ENCODE peak calls at places on chromosomes 5 and 9, in four cellular contexts. S is H9, M is IMR-90, L is H1. I is an unnamed sample.
A peak's percentile ranks its signal among the peaks of the same experiment; 100 is the strongest.

GRCh38 chr5:9351535-9351934 is 194.3 kb downstream of the SEMA5A start:
- DNase-seq in M (no peak), L (no peak), S (no peak), I (no peak)

GRCh38 chr9:1198085-1198484 is 147.9 kb downstream of the DMRT2 start:
- DNase-seq in L (no peak), S (no peak), M (peak; percentile 34), I (no peak)

GRCh38 chr9:38035873-38036272 is 33.2 kb downstream of the SHB start:
- DNase-seq in L (no peak), M (peak; percentile 90), S (no peak), I (no peak)

GRCh38 chr5:142512041-142512679 is 173.7 kb downstream of the FGF1 start:
- DNase-seq in S (no peak), M (peak; percentile 26), L (no peak), I (no peak)

GRCh38 chr5:159975462-159976019 is 33.4 kb upstream of the TTC1 start:
- DNase-seq in M (peak; percentile 97), L (no peak), S (no peak), I (peak; percentile 60)

GRCh38 chr5:33195431-33196128 is 245.2 kb upstream of the TARS1 start:
- DNase-seq in S (no peak), L (no peak), M (peak; percentile 63), I (no peak)

GRCh38 chr9:5062631-5063030 is 77.6 kb downstream of the JAK2 start:
- DNase-seq in L (no peak), M (no peak), S (no peak), I (no peak)

GRCh38 chr9:124286292-124286931 is 28.7 kb downstream of the NEK6 start:
- DNase-seq in L (no peak), S (no peak), M (peak; percentile 98), I (no peak)

GRCh38 chr5:73448072-73448432 is 525 bp downstream of the FOXD1 start:
- DNase-seq in S (peak; percentile 50), L (peak; percentile 68), M (no peak), I (peak; percentile 26)

GRCh38 chr5:138488481-138488945 is 23.2 kb downstream of the EGR1 start:
- DNase-seq in S (no peak), M (peak; percentile 68), L (no peak), I (no peak)

GRCh38 chr5:14879393-14879792 is 7.8 kb upstream of the ANKH start:
- DNase-seq in S (no peak), L (no peak), M (no peak), I (no peak)

GRCh38 chr5:81189875-81190467 is 43.2 kb upstream of the CKMT2 start:
- DNase-seq in L (no peak), S (no peak), M (no peak), I (no peak)

GRCh38 chr5:6394429-6395101 is 16.2 kb upstream of the MED10 start:
- DNase-seq in L (no peak), M (no peak), S (no peak), I (no peak)

GRCh38 chr9:135075234-135076142 is 12.0 kb upstream of the OLFM1 start:
- DNase-seq in L (peak; percentile 68), S (peak; percentile 65), M (no peak), I (peak; percentile 56)

GRCh38 chr5:96661841-96662724 is at the start of gene CAST:
- DNase-seq in L (peak; percentile 87), S (peak; percentile 95), M (peak; percentile 85), I (peak; percentile 86)

GRCh38 chr5:927172-928015 is 34.7 kb downstream of the TRIP13 start:
- DNase-seq in M (no peak), S (no peak), L (no peak), I (no peak)

GRCh38 chr5:133744909-133745308 is 132.6 kb upstream of the FSTL4 start:
- DNase-seq in M (no peak), L (no peak), S (no peak), I (no peak)

GRCh38 chr5:83866191-83866590 is 145.5 kb upstream of the HAPLN1 start:
- DNase-seq in L (no peak), M (no peak), S (no peak), I (no peak)

GRCh38 chr9:34929506-34930102 is 28.5 kb upstream of the PHF24 start:
- DNase-seq in L (peak; percentile 66), M (peak; percentile 5), S (peak; percentile 68), I (peak; percentile 70)

GRCh38 chr9:75997196-75997595 is 106.7 kb downstream of the PCSK5 start:
- DNase-seq in M (no peak), L (no peak), S (no peak), I (no peak)

GRCh38 chr9:23322392-23322791 is 503.6 kb downstream of the ELAVL2 start:
- DNase-seq in S (no peak), M (peak; percentile 0), L (no peak), I (peak; percentile 6)

GRCh38 chr5:157269763-157270272 is 3.9 kb downstream of the CYFIP2 start:
- DNase-seq in M (no peak), L (no peak), S (no peak), I (no peak)

GRCh38 chr5:537621-538071 is 13.4 kb upstream of the SLC9A3 start:
- DNase-seq in M (no peak), L (no peak), S (no peak), I (no peak)

GRCh38 chr9:126775926-126776325 is 28.9 kb upstream of the ZBTB43 start:
- DNase-seq in L (no peak), M (no peak), S (no peak), I (no peak)

GRCh38 chr9:130900701-130901497 is 4.3 kb upstream of the QRFP start:
- DNase-seq in L (no peak), S (no peak), M (no peak), I (no peak)

GRCh38 chr9:95626885-95627558 is 110.3 kb upstream of the PTCH1 start:
- DNase-seq in S (no peak), M (no peak), L (no peak), I (no peak)

GRCh38 chr9:134391319-134392231 is 65.3 kb downstream of the RXRA start:
- DNase-seq in M (no peak), L (no peak), S (no peak), I (no peak)

GRCh38 chr5:138725153-138725884 is 27.9 kb upstream of the CTNNA1 start:
- DNase-seq in M (peak; percentile 48), L (peak; percentile 81), S (peak; percentile 93), I (peak; percentile 97)

GRCh38 chr5:143466632-143467031 is 63.1 kb upstream of the NR3C1 start:
- DNase-seq in L (no peak), S (no peak), M (no peak), I (no peak)

GRCh38 chr5:16792278-16793275 is 143.5 kb downstream of the MYO10 start:
- DNase-seq in L (no peak), M (no peak), S (no peak), I (no peak)

GRCh38 chr9:91843623-91844111 is 106.4 kb downstream of the ROR2 start:
- DNase-seq in M (no peak), L (no peak), S (no peak), I (no peak)

GRCh38 chr5:142310803-142311202 is 14.0 kb downstream of the SPRY4 start:
- DNase-seq in M (no peak), S (no peak), L (no peak), I (no peak)

GRCh38 chr5:102666164-102666951 is 88.7 kb upstream of the PAM start:
- DNase-seq in S (no peak), L (no peak), M (no peak), I (peak; percentile 71)

GRCh38 chr5:133691448-133691847 is 79.1 kb upstream of the FSTL4 start:
- DNase-seq in S (no peak), L (no peak), M (no peak), I (no peak)

GRCh38 chr5:41068169-41068568 is 3.0 kb downstream of the MROH2B start:
- DNase-seq in L (no peak), M (no peak), S (no peak), I (no peak)

DNA sequence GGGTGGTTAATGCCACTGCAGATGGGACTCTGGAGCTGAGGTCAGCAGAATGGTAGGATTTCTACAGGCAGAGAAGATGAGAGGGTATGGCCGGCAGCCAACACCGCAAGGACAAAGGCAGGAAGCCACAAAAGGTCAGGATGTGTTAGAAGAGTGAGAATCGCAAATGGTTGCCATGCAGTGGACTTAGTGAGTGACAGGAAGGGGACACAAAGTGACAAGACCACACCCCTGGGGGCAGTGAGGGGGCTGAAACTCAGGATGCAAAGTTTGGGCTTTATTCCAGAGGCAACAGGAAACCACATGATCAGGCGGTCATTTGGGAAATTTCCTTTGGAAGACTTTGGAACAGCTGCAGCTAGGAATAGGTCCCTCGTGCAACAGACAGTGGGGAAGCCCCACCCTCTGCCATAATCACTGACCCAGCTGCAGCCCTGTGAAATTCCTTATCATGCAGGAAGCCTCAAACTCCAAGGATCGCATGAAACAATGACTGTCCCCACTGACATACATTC is 14.2 kb upstream of the CCDC180 start:
- DNase-seq in L (no peak), M (peak; percentile 27), S (no peak), I (peak; percentile 71)
- H3K18ac ChIP-seq in L (no peak overlapping the region), M (no peak overlapping the region), S (no peak overlapping the region), I (no peak overlapping the region)

GRCh38 chr5:170200876-170201275 is 31.9 kb upstream of the C5orf58 start:
- DNase-seq in M (no peak), L (no peak), S (no peak), I (peak; percentile 76)
- H3K56ac ChIP-seq in M (no peak overlapping the region), L (no peak overlapping the region), S (no peak overlapping the region), I (no peak overlapping the region)

GRCh38 chr9:129408535-129409215 is 212.2 kb downstream of the C9orf50 start:
- DNase-seq in S (no peak), L (no peak), M (no peak), I (no peak)

GRCh38 chr9:129414377-129415021 is 206.4 kb downstream of the C9orf50 start:
- DNase-seq in L (no peak), S (no peak), M (peak; percentile 63), I (no peak)

GRCh38 chr9:129412814-129413536 is 207.9 kb downstream of the C9orf50 start:
- DNase-seq in M (peak; percentile 78), L (no peak), S (no peak), I (peak; percentile 78)

GRCh38 chr9:129413537-129414376 is 207.1 kb downstream of the C9orf50 start:
- DNase-seq in M (peak; percentile 94), S (peak; percentile 96), L (peak; percentile 96), I (peak; percentile 97)

GRCh38 chr9:129411501-129412175 is 209.3 kb downstream of the C9orf50 start:
- DNase-seq in L (no peak), M (no peak), S (no peak), I (no peak)
- H3K18ac ChIP-seq in L (no peak overlapping the region), M (no peak overlapping the region), S (no peak overlapping the region), I (no peak overlapping the region)

GRCh38 chr5:91906494-91906893 is 523.4 kb upstream of the ARRDC3 start:
- DNase-seq in S (no peak), L (no peak), M (no peak), I (no peak)
- H3K56ac ChIP-seq in S (no peak overlapping the region), L (no peak overlapping the region), M (no peak overlapping the region), I (no peak overlapping the region)

GRCh38 chr5:145682197-145682895 is 152.8 kb downstream of the PRELID2 start:
- DNase-seq in S (no peak), L (no peak), M (no peak), I (no peak)

GRCh38 chr5:145681686-145682085 is 153.5 kb downstream of the PRELID2 start:
- DNase-seq in M (peak; percentile 73), L (peak; percentile 54), S (peak; percentile 46), I (peak; percentile 70)

GRCh38 chr5:145680169-145680568 is 155.0 kb downstream of the PRELID2 start:
- DNase-seq in M (no peak), S (peak; percentile 47), L (peak; percentile 51), I (peak; percentile 58)

GRCh38 chr5:145680744-145681143 is 154.4 kb downstream of the PRELID2 start:
- DNase-seq in M (no peak), L (no peak), S (no peak), I (no peak)

GRCh38 chr5:145681216-145681615 is 153.9 kb downstream of the PRELID2 start:
- DNase-seq in M (no peak), L (no peak), S (no peak), I (no peak)
- H3K18ac ChIP-seq in M (no peak overlapping the region), L (no peak overlapping the region), S (no peak overlapping the region), I (no peak overlapping the region)